ENCODE peak calls at places on chromosomes 5 and 9, in ten cellular contexts. B, C, T, P, W, J, D, A, E and S are unnamed samples.

GRCh38 chr9:128629136-128629535 is 27.5 kb downstream of the DYNC2I2 start:
- DNase-seq in J (no peak), B (no peak), T (no peak), E (no peak), P (no peak), C (no peak), W (no peak), A (no peak), D (no peak), S (no peak)

GRCh38 chr9:133403766-133404439 is 13.9 kb downstream of the REXO4 start:
- DNase-seq in A (no peak), C (peak), J (peak), P (peak), W (no peak), T (peak), D (peak), E (peak), B (no peak), S (no peak)

GRCh38 chr5:4413996-4414395 is 726.1 kb upstream of the ADAMTS16 start:
- DNase-seq in P (no peak), A (no peak), T (no peak), W (no peak), B (no peak), J (no peak), D (no peak), E (no peak), C (no peak), S (no peak)

GRCh38 chr9:126851286-126851880 is 9.1 kb upstream of the ZBTB34 start:
- DNase-seq in T (no peak), C (no peak), J (no peak), E (no peak), W (no peak), P (no peak), D (no peak), B (no peak), A (no peak), S (no peak)

GRCh38 chr5:78050888-78051287 is 243.6 kb downstream of the AP3B1 start:
- DNase-seq in B (no peak), P (no peak), E (no peak), D (no peak), A (peak), T (peak), W (no peak), C (no peak), J (no peak), S (no peak)

GRCh38 chr5:37696190-37697021 is 143.4 kb downstream of the GDNF start:
- DNase-seq in B (no peak), W (no peak), D (no peak), P (no peak), A (peak), J (no peak), T (peak), E (no peak), C (no peak), S (no peak)

GRCh38 chr9:129252937-129253819 is 75.1 kb upstream of the IER5L start:
- DNase-seq in E (no peak), C (no peak), P (no peak), B (no peak), T (no peak), D (no peak), J (no peak), A (no peak), W (peak), S (no peak)

GRCh38 chr5:172789687-172790495 is 18.9 kb upstream of the DUSP1 start:
- DNase-seq in C (no peak), T (no peak), B (no peak), D (no peak), J (no peak), P (no peak), E (no peak), W (no peak), A (no peak), S (no peak)

GRCh38 chr5:1312993-1313833 is 18.3 kb upstream of the TERT start:
- DNase-seq in J (peak), E (no peak), D (peak), W (no peak), A (no peak), B (no peak), T (no peak), P (no peak), C (peak), S (peak)

GRCh38 chr5:111790295-111790694 is 33.3 kb upstream of the NREP start:
- DNase-seq in B (no peak), D (no peak), E (no peak), W (no peak), C (no peak), J (no peak), P (no peak), T (no peak), A (no peak), S (no peak)

GRCh38 chr5:137563301-137563645 is 64.1 kb upstream of the SPOCK1 start:
- DNase-seq in C (no peak), T (no peak), D (no peak), J (no peak), P (no peak), B (no peak), A (no peak), E (no peak), W (no peak), S (no peak)

GRCh38 chr9:131621551-131622321 is 76.4 kb downstream of the PRRT1B start:
- DNase-seq in T (no peak), P (no peak), A (no peak), E (no peak), B (no peak), C (no peak), D (no peak), W (no peak), J (no peak), S (peak)

GRCh38 chr9:122200960-122201635 is 27.7 kb downstream of the LHX6 start:
- DNase-seq in E (no peak), P (no peak), T (no peak), A (peak), C (no peak), D (no peak), B (no peak), W (no peak), J (no peak), S (no peak)

GRCh38 chr9:35797311-35798109 is 6.1 kb downstream of the NPR2 start:
- DNase-seq in B (no peak), P (no peak), A (peak), E (no peak), W (no peak), D (no peak), T (no peak), J (no peak), C (no peak), S (no peak)

GRCh38 chr5:137843676-137844284 is 23.9 kb upstream of the MYOT start:
- DNase-seq in B (no peak), C (no peak), T (no peak), A (no peak), E (no peak), D (no peak), J (no peak), W (no peak), P (no peak), S (no peak)

GRCh38 chr5:88672644-88673493 is 210.1 kb downstream of the MEF2C start:
- DNase-seq in D (no peak), J (no peak), E (no peak), T (no peak), W (no peak), P (no peak), B (no peak), C (peak), A (peak), S (no peak)

GRCh38 chr5:81203729-81204128 is 29.4 kb upstream of the CKMT2 start:
- DNase-seq in E (no peak), B (no peak), A (no peak), P (no peak), D (no peak), W (no peak), T (no peak), C (no peak), J (no peak), S (no peak)

GRCh38 chr5:181052928-181053759 is 13.1 kb downstream of the BTNL9 start:
- DNase-seq in T (no peak), B (peak), D (no peak), E (no peak), J (no peak), P (peak), C (peak), A (no peak), W (no peak), S (peak)

GRCh38 chr5:89090021-89090420 is 207.0 kb upstream of the MEF2C start:
- DNase-seq in T (no peak), C (no peak), A (no peak), P (no peak), D (no peak), E (no peak), W (no peak), B (no peak), J (no peak), S (no peak)

GRCh38 chr9:87263291-87263690 is 234.4 kb upstream of the DAPK1 start:
- DNase-seq in J (no peak), T (no peak), P (peak), A (no peak), C (no peak), B (no peak), W (no peak), E (no peak), D (no peak), S (no peak)

GRCh38 chr5:147904110-147904509 is 2.2 kb downstream of the C5orf46 start:
- DNase-seq in J (no peak), A (peak), D (no peak), C (no peak), T (no peak), B (no peak), W (no peak), E (no peak), P (no peak), S (no peak)

GRCh38 chr9:92954078-92954861 is 6.9 kb downstream of the FGD3 start:
- DNase-seq in B (no peak), D (peak), W (no peak), A (peak), E (peak), T (no peak), P (no peak), C (peak), J (peak), S (no peak)

GRCh38 chr9:127116088-127116726 is 6.2 kb downstream of the ANGPTL2 start:
- DNase-seq in W (no peak), B (no peak), D (no peak), C (no peak), E (no peak), A (no peak), P (no peak), T (no peak), J (no peak), S (no peak)